ENCODE peak calls at places on chromosomes 3 and 15, in six cellular contexts. E is progenitor cell of endocrine pancreas, B is GM13976, L is HepG2, O is PC-3, J is left lung. W is an unnamed sample.

GRCh38 chr15:76209948-76210347 is 101.3 kb downstream of the ETFA start:
- DNase-seq in L (no peak), E (no peak), J (no peak), O (no peak), B (no peak), W (no peak)

GRCh38 chr15:70494861-70495571 is 268.3 kb downstream of the UACA start:
- DNase-seq in B (no peak), O (peak; percentile 98), L (peak; percentile 43), J (no peak), E (no peak), W (no peak)

GRCh38 chr15:49715701-49716100 is 94.9 kb downstream of the DTWD1 start:
- DNase-seq in J (no peak), E (no peak), O (no peak), B (no peak), L (no peak), W (no peak)

GRCh38 chr3:149368850-149369497 is 8.5 kb downstream of the TM4SF1 start:
- DNase-seq in L (peak; percentile 96), E (no peak), J (no peak), B (no peak), O (peak; percentile 72), W (no peak)

GRCh38 chr3:198071602-198072285 is 111.7 kb downstream of the LMLN start:
- DNase-seq in L (peak; percentile 59), E (no peak), J (no peak), B (no peak), O (peak; percentile 84), W (peak; percentile 32)

GRCh38 chr15:92527197-92527596 is 128.4 kb downstream of the FAM174B start:
- DNase-seq in E (no peak), O (peak; percentile 5), L (no peak), J (peak; percentile 37), B (no peak), W (no peak)

GRCh38 chr3:4351164-4351855 is 48.1 kb downstream of the SETMAR start:
- DNase-seq in E (no peak), J (no peak), L (no peak), B (peak; percentile 45), O (no peak), W (no peak)

GRCh38 chr15:97977734-97978133 is 17.2 kb downstream of the ARRDC4 start:
- DNase-seq in E (no peak), L (no peak), J (no peak), B (no peak), O (peak; percentile 46), W (no peak)

GRCh38 chr3:50433954-50434353 is 69.5 kb downstream of the CACNA2D2 start:
- DNase-seq in O (no peak), B (no peak), J (no peak), E (no peak), L (no peak), W (no peak)

GRCh38 chr3:16012086-16012485 is 162.4 kb upstream of the GALNT15 start:
- DNase-seq in O (peak; percentile 35), B (no peak), E (no peak), L (no peak), J (no peak), W (no peak)

GRCh38 chr3:184508938-184509337 is 52.6 kb upstream of the EPHB3 start:
- DNase-seq in O (no peak), B (no peak), E (no peak), J (peak; percentile 59), L (no peak), W (no peak)

GRCh38 chr15:80595391-80595790 is 99.7 kb upstream of the ABHD17C start:
- DNase-seq in B (no peak), E (no peak), L (peak; percentile 29), J (no peak), O (peak; percentile 39), W (no peak)

GRCh38 chr3:173599673-173600072 is 202.1 kb downstream of the NLGN1 start:
- DNase-seq in E (no peak), O (peak; percentile 51), B (no peak), L (no peak), J (no peak), W (no peak)

GRCh38 chr3:22608093-22608492 is 595.0 kb upstream of the UBE2E2 start:
- DNase-seq in O (no peak), L (no peak), J (no peak), E (no peak), B (no peak), W (no peak)

GRCh38 chr3:191997579-191998268 is 536.8 kb downstream of the PYDC2 start:
- DNase-seq in B (no peak), O (no peak), L (no peak), J (no peak), E (no peak), W (no peak)

GRCh38 chr3:44913868-44914468 is 39.6 kb downstream of the TGM4 start:
- DNase-seq in J (peak; percentile 64), B (peak; percentile 81), E (peak; percentile 72), O (peak; percentile 87), L (peak; percentile 60), W (peak; percentile 65)

GRCh38 chr3:31572605-31573459 is 40.1 kb downstream of the STT3B start:
- DNase-seq in E (no peak), B (no peak), J (no peak), L (no peak), O (no peak), W (no peak)

GRCh38 chr3:10173095-10173925 is 8.6 kb downstream of the IRAK2 start:
- DNase-seq in E (no peak), O (peak; percentile 45), L (no peak), J (no peak), B (no peak), W (no peak)

GRCh38 chr3:10170915-10171478 is 6.3 kb downstream of the IRAK2 start:
- DNase-seq in J (no peak), O (no peak), L (no peak), B (no peak), E (no peak), W (no peak)

GRCh38 chr3:10166213-10166604 is 1.5 kb downstream of the IRAK2 start:
- DNase-seq in L (peak; percentile 14), J (no peak), E (no peak), O (no peak), B (no peak), W (no peak)

GRCh38 chr3:10164546-10165393 is at the start of gene IRAK2:
- DNase-seq in O (peak; percentile 71), B (peak; percentile 90), E (peak; percentile 65), J (peak; percentile 84), L (peak; percentile 35), W (peak; percentile 18)

GRCh38 chr3:10169000-10169496 is 4.3 kb downstream of the IRAK2 start:
- DNase-seq in B (no peak), L (no peak), E (no peak), O (peak; percentile 44), J (no peak), W (no peak)
- TF ChIP-seq CTCF in B (no peak), L (peak; percentile 27), E (no peak), O (peak; percentile 49), J (no peak), W (no peak)

GRCh38 chr3:171616798-171617197 is 156.6 kb upstream of the TNIK start:
- DNase-seq in E (no peak), O (peak; percentile 9), J (no peak), L (no peak), B (no peak), W (no peak)

GRCh38 chr3:171615742-171616141 is 155.5 kb upstream of the TNIK start:
- DNase-seq in O (no peak), B (no peak), E (no peak), J (no peak), L (no peak), W (no peak)

GRCh38 chr3:171615281-171615680 is 155.1 kb upstream of the TNIK start:
- DNase-seq in B (no peak), L (no peak), O (no peak), E (no peak), J (no peak), W (no peak)

DNA sequence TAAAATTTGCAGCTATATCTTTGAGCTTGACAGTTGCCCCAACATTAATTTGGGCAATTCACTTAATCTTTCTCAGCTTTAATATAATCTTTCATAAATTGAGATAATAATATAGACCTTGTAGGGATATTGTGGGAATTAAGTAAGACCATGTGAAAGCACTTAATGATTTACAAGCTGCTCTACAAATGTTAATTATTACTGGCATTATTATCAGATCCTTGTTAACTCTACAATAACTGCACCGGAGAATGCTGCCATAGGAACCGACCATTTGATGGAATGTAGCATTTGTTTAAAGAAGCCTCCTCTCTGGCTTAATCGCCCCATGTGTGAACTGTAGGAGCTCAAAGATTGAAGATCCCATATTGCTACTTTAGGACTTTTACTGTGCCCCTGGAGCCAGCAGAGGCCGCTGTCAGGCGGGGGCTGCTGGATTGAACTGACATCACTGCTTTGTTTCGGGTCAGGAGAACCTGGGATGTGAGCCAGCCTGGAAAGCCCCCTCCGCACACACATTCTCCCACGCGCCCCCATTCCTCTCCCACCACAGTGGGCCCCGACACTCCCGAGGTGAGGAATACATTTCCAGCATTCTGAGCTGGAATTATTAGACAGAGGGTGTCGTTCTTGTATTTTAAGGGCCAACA is 154.2 kb upstream of the TNIK start:
- DNase-seq in O (no peak), E (no peak), B (peak; percentile 40), J (no peak), L (peak; percentile 4), W (no peak)
- TF ChIP-seq CTCF in O (peak; percentile 51), E (peak; percentile 63), B (peak; percentile 13), J (no peak), L (peak; percentile 49), W (no peak)

GRCh38 chr3:11651900-11652299 is 8.2 kb upstream of the VGLL4 start:
- DNase-seq in B (peak; percentile 50), O (peak; percentile 70), E (no peak), J (no peak), L (peak; percentile 29), W (no peak)

GRCh38 chr3:11654166-11654565 is 10.5 kb upstream of the VGLL4 start:
- DNase-seq in O (no peak), L (no peak), J (no peak), B (no peak), E (no peak), W (no peak)

GRCh38 chr3:11658180-11658579 is 14.5 kb upstream of the VGLL4 start:
- DNase-seq in O (no peak), L (no peak), J (no peak), B (no peak), E (no peak), W (no peak)

GRCh38 chr3:11653298-11654055 is 9.8 kb upstream of the VGLL4 start:
- DNase-seq in E (no peak), O (no peak), L (peak; percentile 57), B (no peak), J (no peak), W (no peak)

GRCh38 chr3:11655188-11655928 is 11.6 kb upstream of the VGLL4 start:
- DNase-seq in E (no peak), B (no peak), O (peak; percentile 31), L (no peak), J (no peak), W (no peak)
- TF ChIP-seq CTCF in E (peak; percentile 47), B (no peak), O (peak; percentile 64), L (peak; percentile 66), J (no peak), W (no peak)

GRCh38 chr3:38001456-38002081 is 11.0 kb downstream of the VILL start:
- DNase-seq in L (no peak), E (no peak), B (peak; percentile 16), O (peak; percentile 68), J (peak; percentile 32), W (no peak)
- TF ChIP-seq CTCF in L (peak; percentile 68), E (peak; percentile 45), B (no peak), O (peak; percentile 67), J (no peak), W (no peak)

GRCh38 chr3:189169728-189170127 is 2.0 kb upstream of the TPRG1 start:
- DNase-seq in L (no peak), O (no peak), B (no peak), E (no peak), J (no peak), W (no peak)
- TF ChIP-seq CTCF in L (no peak), O (no peak), B (no peak), E (peak; percentile 16), J (no peak), W (no peak)